ENCODE peak calls at places on chromosome 5, in six cellular contexts. K is stimulated activated CD8-positive, alpha-beta memory T cell treated with anti-CD3 and anti-CD28 coated beads, Interleukin-15, amount 100 ng/mL, for 24 hours; O is naive thymus-derived CD8-positive, alpha-beta T cell; F is T-cell; U is stimulated activated CD4-positive, alpha-beta T cell treated with anti-CD3 and anti-CD28 coated beads, Interleukin-15, amount 100 ng/mL, for 1 hour; E is activated CD4-positive, alpha-beta T cell treated with anti-CD3 and anti-CD28 coated beads, Interleukin-2, amount 50 U/mL, for 48 hours. S is an unnamed sample.

GRCh38 chr5:180825768-180826525 is 23.3 kb upstream of the MGAT1 start:
- DNase-seq in K (no peak), O (no peak), F (no peak), U (no peak), E (peak), S (peak)

GRCh38 chr5:56951946-56952691 is at the start of gene MIER3:
- DNase-seq in K (peak), O (peak), F (peak), U (peak), E (peak), S (peak)

GRCh38 chr5:157571357-157571827 is 4.2 kb downstream of the ADAM19 start:
- DNase-seq in K (no peak), O (peak), F (no peak), U (no peak), E (peak), S (no peak)

GRCh38 chr5:151174612-151175101 is 17.1 kb upstream of the ANXA6 start:
- DNase-seq in K (no peak), O (no peak), F (no peak), U (no peak), E (no peak), S (no peak)

GRCh38 chr5:111829701-111830100 is 72.7 kb upstream of the NREP start:
- DNase-seq in K (no peak), O (no peak), F (no peak), U (no peak), E (no peak), S (peak)

GRCh38 chr5:71924325-71924724 is 182.9 kb upstream of the MAP1B start:
- DNase-seq in K (no peak), O (no peak), F (no peak), U (no peak), E (no peak), S (peak)

GRCh38 chr5:90134892-90135291 is 274.7 kb downstream of the CETN3 start:
- DNase-seq in K (no peak), O (no peak), F (no peak), U (no peak), E (no peak), S (no peak)

GRCh38 chr5:10892135-10892910 is 131.3 kb upstream of the DAP start:
- DNase-seq in K (no peak), O (no peak), F (no peak), U (no peak), E (no peak), S (no peak)

GRCh38 chr5:115324021-115324420 is 27.6 kb upstream of the CCDC112 start:
- DNase-seq in K (no peak), O (no peak), F (no peak), U (no peak), E (no peak), S (no peak)

GRCh38 chr5:132430736-132431135 is 59.8 kb downstream of the IRF1 start:
- DNase-seq in K (no peak), O (no peak), F (no peak), U (no peak), E (no peak), S (no peak)

GRCh38 chr5:40356248-40356647 is 323.5 kb upstream of the PTGER4 start:
- DNase-seq in K (no peak), O (no peak), F (no peak), U (no peak), E (no peak), S (no peak)

GRCh38 chr5:76947064-76947463 is 5.8 kb upstream of the CRHBP start:
- DNase-seq in K (no peak), O (no peak), F (no peak), U (no peak), E (no peak), S (no peak)

GRCh38 chr5:114062940-114063867 is 298.7 kb upstream of the KCNN2 start:
- DNase-seq in K (no peak), O (no peak), F (no peak), U (no peak), E (no peak), S (no peak)

GRCh38 chr5:15008476-15008875 is 136.9 kb upstream of the ANKH start:
- DNase-seq in K (no peak), O (no peak), F (no peak), U (no peak), E (no peak), S (peak)

GRCh38 chr5:175718401-175719108 is 60.7 kb downstream of the HRH2 start:
- DNase-seq in K (peak), O (peak), F (peak), U (peak), E (peak), S (peak)

GRCh38 chr5:156647034-156647451 is 203.1 kb upstream of the PPP1R2B start:
- DNase-seq in K (no peak), O (no peak), F (no peak), U (no peak), E (no peak), S (no peak)

GRCh38 chr5:80591352-80591751 is 21.3 kb upstream of the ANKRD34B start:
- DNase-seq in K (no peak), O (no peak), F (no peak), U (no peak), E (no peak), S (no peak)

GRCh38 chr5:163310992-163311391 is 126.4 kb upstream of the CCNG1 start:
- DNase-seq in K (no peak), O (no peak), F (no peak), U (no peak), E (no peak), S (no peak)

GRCh38 chr5:130109152-130109551 is 204.9 kb downstream of the CHSY3 start:
- DNase-seq in K (no peak), O (no peak), F (no peak), U (no peak), E (no peak), S (peak)

GRCh38 chr5:96468956-96469355 is 35.9 kb upstream of the PCSK1 start:
- DNase-seq in K (no peak), O (no peak), F (no peak), U (no peak), E (no peak), S (no peak)

GRCh38 chr5:131622633-131623032 is 12.4 kb downstream of the RAPGEF6 start:
- DNase-seq in K (no peak), O (no peak), F (no peak), U (no peak), E (no peak), S (no peak)

GRCh38 chr5:175707751-175708375 is 50.0 kb downstream of the HRH2 start:
- DNase-seq in K (no peak), O (no peak), F (no peak), U (no peak), E (no peak), S (no peak)

GRCh38 chr5:103258957-103259704 is 568 bp downstream of the MACIR start:
- DNase-seq in K (peak), O (peak), F (peak), U (peak), E (peak), S (peak)

GRCh38 chr5:154701181-154701580 is 54.0 kb upstream of the LARP1 start:
- DNase-seq in K (no peak), O (no peak), F (no peak), U (no peak), E (no peak), S (no peak)

GRCh38 chr5:37640088-37640487 is 199.8 kb downstream of the GDNF start:
- DNase-seq in K (no peak), O (no peak), F (no peak), U (no peak), E (no peak), S (no peak)

GRCh38 chr5:59583151-59583809 is 310.2 kb downstream of the PDE4D start:
- DNase-seq in K (no peak), O (no peak), F (no peak), U (no peak), E (no peak), S (no peak)

GRCh38 chr5:115855959-115856358 is 14.2 kb downstream of the AP3S1 start:
- DNase-seq in K (no peak), O (no peak), F (no peak), U (no peak), E (no peak), S (peak)

GRCh38 chr5:180286-180918 is 10.9 kb upstream of the LRRC14B start:
- DNase-seq in K (no peak), O (no peak), F (no peak), U (no peak), E (no peak), S (no peak)

GRCh38 chr5:9170026-9170425 is 375.8 kb downstream of the SEMA5A start:
- DNase-seq in K (no peak), O (no peak), F (no peak), U (no peak), E (no peak), S (peak)

GRCh38 chr5:150780180-150780692 is 1.7 kb downstream of the SMIM3 start:
- DNase-seq in K (no peak), O (no peak), F (no peak), U (no peak), E (peak), S (peak)

GRCh38 chr5:44536650-44537260 is 147.5 kb upstream of the FGF10 start:
- DNase-seq in K (no peak), O (no peak), F (no peak), U (no peak), E (peak), S (peak)

GRCh38 chr5:53825926-53826325 is 265.5 kb downstream of the NDUFS4 start:
- DNase-seq in K (no peak), O (no peak), F (no peak), U (no peak), E (no peak), S (no peak)

GRCh38 chr5:56951131-56951945 is 585 bp downstream of the MIER3 start:
- DNase-seq in K (no peak), O (peak), F (peak), U (peak), E (peak), S (no peak)

GRCh38 chr5:149135536-149136201 is 5.6 kb upstream of the ABLIM3 start:
- DNase-seq in K (no peak), O (no peak), F (no peak), U (no peak), E (no peak), S (peak)

GRCh38 chr5:34923694-34924461 is 5.5 kb upstream of the DNAJC21 start:
- DNase-seq in K (no peak), O (peak), F (no peak), U (no peak), E (no peak), S (peak)

GRCh38 chr5:155024015-155024414 is 10.5 kb downstream of the KIF4B start:
- DNase-seq in K (no peak), O (no peak), F (no peak), U (no peak), E (no peak), S (peak)

S was measured in HCEC 1CT.